ENCODE peak calls at places on chromosomes 13 and 19, in seven cellular contexts. M is activated CD8-positive, alpha-beta memory T cell treated with anti-CD3 and anti-CD28 coated beads for 24 hours; X is ELR; S is adipocyte; P is body of pancreas; I is B cell; W is anterior cingulate cortex. Z is an unnamed sample.

GRCh38 chr13:30998548-30999140 is 66.2 kb downstream of the TEX26 start:
- DNase-seq in M (no peak), X (no peak), S (peak; percentile 72), P (no peak), I (no peak), W (no peak), Z (no peak)

GRCh38 chr19:4077800-4078683 is 11.3 kb upstream of the ZBTB7A start:
- DNase-seq in M (peak; percentile 81), X (no peak), S (peak; percentile 59), P (no peak), I (peak; percentile 67), W (no peak), Z (peak; percentile 80)

GRCh38 chr19:46791944-46792343 is 3.5 kb upstream of the SLC1A5 start:
- DNase-seq in M (no peak), X (peak; percentile 75), S (no peak), P (no peak), I (no peak), W (no peak), Z (no peak)

GRCh38 chr19:7450243-7451223 is 38.3 kb downstream of the PEX11G start:
- DNase-seq in M (no peak), X (peak; percentile 17), S (peak; percentile 19), P (no peak), I (no peak), W (no peak), Z (no peak)

GRCh38 chr19:2123682-2124387 is 27.1 kb downstream of the IZUMO4 start:
- DNase-seq in M (no peak), X (no peak), S (peak; percentile 19), P (no peak), I (no peak), W (no peak), Z (no peak)

GRCh38 chr13:73341748-73342147 is 282.9 kb downstream of the KLF5 start:
- DNase-seq in M (no peak), X (peak; percentile 74), S (peak; percentile 51), P (no peak), I (no peak), W (no peak), Z (peak; percentile 68)

GRCh38 chr19:45508931-45509691 is 1.8 kb downstream of the VASP start:
- DNase-seq in M (no peak), X (peak; percentile 75), S (peak; percentile 74), P (peak; percentile 53), I (peak; percentile 69), W (no peak), Z (peak; percentile 93)

GRCh38 chr13:33721719-33722118 is 96.2 kb upstream of the RFC3 start:
- DNase-seq in M (no peak), X (peak; percentile 60), S (peak; percentile 58), P (no peak), I (no peak), W (no peak), Z (peak; percentile 41)

GRCh38 chr13:36533806-36534205 is 101.5 kb downstream of the CCNA1 start:
- DNase-seq in M (no peak), X (no peak), S (no peak), P (no peak), I (no peak), W (no peak), Z (no peak)

Z was measured in GM03348.